ENCODE peak calls at places on chromosomes 6 and 20, in five cellular contexts. One of them, this sample, is unnamed.

GRCh38 chr20:50513169-50514034 is 3.2 kb downstream of the PTPN1 start:
- DNase-seq in A549: no peak
- DNase-seq in K562: no peak
- DNase-seq in HepG2: no peak
- DNase-seq in GM12878: no peak
- DNase-seq in this sample: no peak

GRCh38 chr6:113137411-113137810 is 719.7 kb upstream of the MARCKS start:
- DNase-seq in A549: no peak
- DNase-seq in K562: no peak
- DNase-seq in HepG2: no peak
- DNase-seq in GM12878: no peak
- DNase-seq in this sample: no peak

GRCh38 chr6:118283759-118284158 is 264.3 kb upstream of the PLN start:
- DNase-seq in A549: peak
- DNase-seq in K562: peak
- DNase-seq in HepG2: peak
- DNase-seq in GM12878: no peak
- DNase-seq in this sample: no peak

GRCh38 chr20:46350201-46350985 is 42.1 kb upstream of the CDH22 start:
- DNase-seq in A549: peak
- DNase-seq in K562: peak
- DNase-seq in HepG2: no peak
- DNase-seq in GM12878: peak
- DNase-seq in this sample: no peak

GRCh38 chr6:30441171-30441570 is 48.1 kb upstream of the HLA-E start:
- DNase-seq in A549: no peak
- DNase-seq in K562: no peak
- DNase-seq in HepG2: no peak
- DNase-seq in GM12878: no peak
- DNase-seq in this sample: no peak

GRCh38 chr20:3613821-3614440 is 49.3 kb downstream of the GFRA4 start:
- DNase-seq in A549: no peak
- DNase-seq in K562: no peak
- DNase-seq in HepG2: no peak
- DNase-seq in GM12878: no peak
- DNase-seq in this sample: no peak

GRCh38 chr20:371755-372542 is 8.6 kb upstream of the TRIB3 start:
- DNase-seq in A549: peak
- DNase-seq in K562: peak
- DNase-seq in HepG2: peak
- DNase-seq in GM12878: no peak
- DNase-seq in this sample: no peak

GRCh38 chr6:28941681-28942448 is 18.1 kb upstream of the TRIM27 start:
- DNase-seq in A549: no peak
- DNase-seq in K562: peak
- DNase-seq in HepG2: no peak
- DNase-seq in GM12878: no peak
- DNase-seq in this sample: peak

GRCh38 chr6:144723431-144723830 is 438.3 kb downstream of the UTRN start:
- DNase-seq in A549: no peak
- DNase-seq in K562: no peak
- DNase-seq in HepG2: no peak
- DNase-seq in GM12878: no peak
- DNase-seq in this sample: no peak

DNA sequence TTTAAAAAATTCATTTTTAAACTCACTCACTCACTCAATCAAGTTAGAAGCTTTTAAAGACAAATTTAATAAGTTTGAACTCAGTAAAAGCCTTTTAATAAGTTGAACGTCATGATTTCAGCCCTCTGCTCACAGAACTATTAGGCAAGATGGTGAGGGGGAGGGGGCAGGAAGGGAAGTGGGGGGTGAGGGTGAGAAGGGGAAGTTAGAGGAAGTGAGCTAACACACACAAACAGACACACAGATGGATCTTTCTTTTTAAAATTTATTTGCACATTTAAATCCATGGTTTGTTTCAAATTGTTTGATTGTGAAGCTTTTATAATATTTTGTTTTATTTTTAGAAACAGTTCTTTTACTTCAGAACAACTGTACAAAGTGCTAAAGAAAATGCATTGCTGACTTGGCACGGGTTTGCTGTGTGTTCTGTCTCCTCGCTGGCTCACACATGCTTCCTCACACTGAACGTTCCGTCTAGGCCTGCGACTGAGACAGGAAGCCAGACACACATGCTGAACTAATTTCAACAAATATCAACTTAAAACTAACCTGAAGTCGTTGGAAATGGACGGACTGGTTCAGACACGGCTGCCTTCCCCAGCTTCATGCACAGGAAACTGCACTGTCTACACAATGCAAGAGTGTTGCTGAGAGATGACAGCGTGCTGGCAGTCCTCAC is 7.9 kb upstream of the ZBP1 start:
- DNase-seq in A549: no peak
- DNase-seq in K562: no peak
- DNase-seq in HepG2: no peak
- DNase-seq in GM12878: no peak
- DNase-seq in this sample: no peak
- TF ChIP-seq KDM1A in A549: no peak
- TF ChIP-seq KDM1A in K562: no peak
- TF ChIP-seq KDM1A in HepG2: no peak
- TF ChIP-seq KDM1A in GM12878: no peak
- TF ChIP-seq KDM1A in this sample: no peak

GRCh38 chr6:155264704-155265320 is 999 bp downstream of the CLDN20 start:
- DNase-seq in A549: no peak
- DNase-seq in K562: no peak
- DNase-seq in HepG2: no peak
- DNase-seq in GM12878: no peak
- DNase-seq in this sample: no peak

GRCh38 chr6:155262655-155263054 is 1.2 kb upstream of the CLDN20 start:
- DNase-seq in A549: no peak
- DNase-seq in K562: no peak
- DNase-seq in HepG2: no peak
- DNase-seq in GM12878: no peak
- DNase-seq in this sample: no peak

GRCh38 chr6:155267411-155267810 is 3.6 kb downstream of the CLDN20 start:
- DNase-seq in A549: no peak
- DNase-seq in K562: no peak
- DNase-seq in HepG2: no peak
- DNase-seq in GM12878: no peak
- DNase-seq in this sample: no peak

GRCh38 chr6:155263373-155264063 is at the start of gene CLDN20:
- DNase-seq in A549: no peak
- DNase-seq in K562: no peak
- DNase-seq in HepG2: no peak
- DNase-seq in GM12878: no peak
- DNase-seq in this sample: no peak

GRCh38 chr6:155265843-155266535 is 2.2 kb downstream of the CLDN20 start:
- DNase-seq in A549: no peak
- DNase-seq in K562: no peak
- DNase-seq in HepG2: no peak
- DNase-seq in GM12878: no peak
- DNase-seq in this sample: no peak
- TF ChIP-seq CTCF in A549: no peak
- TF ChIP-seq CTCF in K562: no peak
- TF ChIP-seq CTCF in HepG2: no peak
- TF ChIP-seq CTCF in GM12878: no peak
- TF ChIP-seq CTCF in this sample: no peak

DNA sequence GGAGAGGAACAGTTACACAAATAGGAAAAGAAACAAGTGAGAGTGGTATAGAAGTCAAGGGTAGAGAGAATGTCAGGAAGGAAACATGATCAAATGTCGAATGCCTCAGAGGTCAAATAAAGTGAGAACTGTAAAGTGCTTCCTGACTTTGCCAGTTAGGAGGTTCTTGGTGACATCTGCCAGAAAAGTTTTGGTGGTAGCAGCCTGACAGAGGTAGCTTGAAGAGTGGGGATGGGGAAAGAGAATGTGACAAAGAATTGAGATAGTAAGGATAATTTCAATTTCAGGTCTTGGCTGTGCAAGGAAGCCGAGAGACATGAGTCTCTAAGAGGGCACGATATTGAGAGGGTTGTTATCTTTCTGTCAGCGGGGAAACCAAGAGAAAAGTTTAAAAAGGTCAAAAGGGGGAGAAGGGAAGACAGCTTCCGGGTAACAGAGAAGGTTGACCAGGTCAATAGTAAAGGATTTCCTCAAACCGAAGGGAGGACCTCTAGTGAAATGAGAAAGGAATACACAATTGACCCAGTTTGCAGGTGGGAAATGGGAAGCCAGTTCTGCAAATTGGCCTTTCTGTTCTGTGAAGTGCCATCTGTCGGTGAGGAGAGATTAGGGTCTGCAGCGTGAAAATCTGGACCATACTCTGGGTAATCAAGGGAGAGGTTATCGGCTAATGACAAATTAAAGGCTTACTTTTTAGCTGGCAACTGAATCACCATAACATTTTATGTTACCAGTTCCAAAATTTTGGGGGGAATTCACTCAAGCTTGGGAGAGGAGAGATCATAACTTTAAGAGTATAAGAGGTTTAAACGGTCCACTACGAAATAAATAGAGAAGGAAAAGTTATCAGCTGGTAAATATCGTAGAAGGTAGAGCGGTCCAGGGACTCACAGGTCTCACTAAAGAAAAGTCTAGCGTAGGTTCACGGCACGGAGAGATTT is 973 bp upstream of the BRD2 start:
- DNase-seq in A549: peak
- DNase-seq in K562: peak
- DNase-seq in HepG2: peak
- DNase-seq in GM12878: no peak
- DNase-seq in this sample: no peak
- TF ChIP-seq KDM1A in A549: no peak
- TF ChIP-seq KDM1A in K562: no peak
- TF ChIP-seq KDM1A in HepG2: peak
- TF ChIP-seq KDM1A in GM12878: no peak
- TF ChIP-seq KDM1A in this sample: no peak

GRCh38 chr20:11672959-11673358 is 244.7 kb upstream of the BTBD3 start:
- DNase-seq in A549: no peak
- DNase-seq in K562: no peak
- DNase-seq in HepG2: no peak
- DNase-seq in GM12878: no peak
- DNase-seq in this sample: no peak

GRCh38 chr20:11675920-11676617 is 241.6 kb upstream of the BTBD3 start:
- DNase-seq in A549: no peak
- DNase-seq in K562: no peak
- DNase-seq in HepG2: no peak
- DNase-seq in GM12878: no peak
- DNase-seq in this sample: no peak

GRCh38 chr20:11682285-11682684 is 235.4 kb upstream of the BTBD3 start:
- DNase-seq in A549: no peak
- DNase-seq in K562: no peak
- DNase-seq in HepG2: no peak
- DNase-seq in GM12878: no peak
- DNase-seq in this sample: no peak

GRCh38 chr20:11677445-11678235 is 240.1 kb upstream of the BTBD3 start:
- DNase-seq in A549: no peak
- DNase-seq in K562: no peak
- DNase-seq in HepG2: no peak
- DNase-seq in GM12878: no peak
- DNase-seq in this sample: no peak

GRCh38 chr20:11676618-11677289 is 240.9 kb upstream of the BTBD3 start:
- DNase-seq in A549: peak
- DNase-seq in K562: peak
- DNase-seq in HepG2: peak
- DNase-seq in GM12878: no peak
- DNase-seq in this sample: no peak
- TF ChIP-seq CTCF in A549: peak
- TF ChIP-seq CTCF in K562: peak
- TF ChIP-seq CTCF in HepG2: peak
- TF ChIP-seq CTCF in GM12878: peak
- TF ChIP-seq CTCF in this sample: peak

GRCh38 chr20:56443654-56444540 is 24.5 kb upstream of the RTF2 start:
- DNase-seq in A549: no peak
- DNase-seq in K562: no peak
- DNase-seq in HepG2: peak
- DNase-seq in GM12878: no peak
- DNase-seq in this sample: no peak
- TF ChIP-seq KDM1A in A549: no peak
- TF ChIP-seq KDM1A in K562: no peak
- TF ChIP-seq KDM1A in HepG2: no peak
- TF ChIP-seq KDM1A in GM12878: no peak
- TF ChIP-seq KDM1A in this sample: no peak

DNA sequence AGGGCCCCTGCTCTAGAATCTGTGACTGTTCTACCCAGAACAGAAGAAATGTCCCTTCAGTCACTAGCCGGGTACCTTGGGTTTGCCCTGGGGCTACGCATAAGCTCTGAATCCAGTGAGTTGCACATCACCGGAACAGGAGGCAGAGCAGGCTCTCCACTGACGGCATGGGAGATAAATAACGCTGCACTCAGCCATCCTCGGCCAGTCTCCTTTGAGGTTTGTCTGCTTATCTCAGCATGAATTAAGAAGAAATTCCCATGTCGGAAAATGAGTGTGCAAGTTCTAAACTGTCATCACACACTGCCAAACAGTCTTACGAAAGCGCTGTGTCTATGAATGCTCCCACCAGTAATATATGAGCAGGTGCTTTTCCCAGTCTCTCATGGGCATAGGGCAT is 90.8 kb downstream of the FAM50B start:
- DNase-seq in A549: no peak
- DNase-seq in K562: peak
- DNase-seq in HepG2: no peak
- DNase-seq in GM12878: no peak
- DNase-seq in this sample: no peak
- TF ChIP-seq CTCF in A549: no peak
- TF ChIP-seq CTCF in K562: no peak
- TF ChIP-seq CTCF in HepG2: no peak
- TF ChIP-seq CTCF in GM12878: no peak
- TF ChIP-seq CTCF in this sample: no peak

DNA sequence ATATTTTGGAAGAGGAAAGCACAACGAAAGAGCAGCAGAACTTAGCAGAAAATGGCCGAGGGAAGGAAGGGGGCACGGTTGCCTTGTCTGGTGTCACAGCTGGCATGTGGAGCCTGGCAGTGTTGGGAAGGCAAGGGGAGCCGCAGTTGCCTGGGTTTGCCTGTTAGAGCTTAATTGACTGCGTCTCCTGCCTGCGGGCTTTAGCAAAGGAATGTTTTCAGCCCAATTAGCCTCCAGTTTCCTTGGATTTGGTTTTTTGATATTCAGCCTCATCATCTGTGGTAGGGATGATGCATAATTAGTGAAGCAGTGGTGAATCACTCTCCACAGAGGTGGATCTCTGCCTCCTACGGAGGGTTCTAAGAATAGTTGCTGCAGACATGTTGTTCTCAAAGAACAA is 832.6 kb downstream of the QKI start:
- DNase-seq in A549: no peak
- DNase-seq in K562: no peak
- DNase-seq in HepG2: no peak
- DNase-seq in GM12878: no peak
- DNase-seq in this sample: no peak
- TF ChIP-seq KDM1A in A549: no peak
- TF ChIP-seq KDM1A in K562: no peak
- TF ChIP-seq KDM1A in HepG2: no peak
- TF ChIP-seq KDM1A in GM12878: no peak
- TF ChIP-seq KDM1A in this sample: no peak

This sample was measured in H1.